ENCODE peak calls at places on chromosomes 12 and 14, in eight cellular contexts. One of them, this sample, is unnamed.

GRCh38 chr12:6067152-6067916 is 57.1 kb downstream of the VWF start:
- DNase-seq in ACHN: peak; percentile 61
- DNase-seq in activated naive CD8-positive, alpha-beta T cell treated with anti-CD3 and anti-CD28 coated beads, Interleukin-2, amount 50 U/mL, for 24 hours: no peak
- DNase-seq in substantia nigra: no peak
- DNase-seq in stimulated activated CD4-positive, alpha-beta T cell treated with anti-CD3 and anti-CD28 coated beads, Interleukin-4, amount 100 ng/mL, for 48 hours: no peak
- DNase-seq in IMR-90: peak; percentile 28
- DNase-seq in GM03348: no peak
- DNase-seq in endothelial cell of umbilical vein: peak; percentile 91
- DNase-seq in this sample: no peak

GRCh38 chr14:77212933-77213656 is 31.5 kb downstream of the TMEM63C start:
- DNase-seq in ACHN: peak; percentile 47
- DNase-seq in activated naive CD8-positive, alpha-beta T cell treated with anti-CD3 and anti-CD28 coated beads, Interleukin-2, amount 50 U/mL, for 24 hours: peak; percentile 48
- DNase-seq in substantia nigra: peak; percentile 19
- DNase-seq in stimulated activated CD4-positive, alpha-beta T cell treated with anti-CD3 and anti-CD28 coated beads, Interleukin-4, amount 100 ng/mL, for 48 hours: peak; percentile 16
- DNase-seq in IMR-90: no peak
- DNase-seq in GM03348: peak; percentile 52
- DNase-seq in endothelial cell of umbilical vein: no peak
- DNase-seq in this sample: peak; percentile 31

GRCh38 chr14:32205984-32206383 is 2.9 kb upstream of the RNU6-8 start:
- DNase-seq in ACHN: no peak
- DNase-seq in activated naive CD8-positive, alpha-beta T cell treated with anti-CD3 and anti-CD28 coated beads, Interleukin-2, amount 50 U/mL, for 24 hours: no peak
- DNase-seq in substantia nigra: no peak
- DNase-seq in stimulated activated CD4-positive, alpha-beta T cell treated with anti-CD3 and anti-CD28 coated beads, Interleukin-4, amount 100 ng/mL, for 48 hours: no peak
- DNase-seq in IMR-90: no peak
- DNase-seq in GM03348: no peak
- DNase-seq in endothelial cell of umbilical vein: no peak
- DNase-seq in this sample: no peak

GRCh38 chr12:128753438-128753837 is 70.3 kb downstream of the SLC15A4 start:
- DNase-seq in ACHN: no peak
- DNase-seq in activated naive CD8-positive, alpha-beta T cell treated with anti-CD3 and anti-CD28 coated beads, Interleukin-2, amount 50 U/mL, for 24 hours: no peak
- DNase-seq in substantia nigra: no peak
- DNase-seq in stimulated activated CD4-positive, alpha-beta T cell treated with anti-CD3 and anti-CD28 coated beads, Interleukin-4, amount 100 ng/mL, for 48 hours: no peak
- DNase-seq in IMR-90: no peak
- DNase-seq in GM03348: no peak
- DNase-seq in endothelial cell of umbilical vein: no peak
- DNase-seq in this sample: no peak

GRCh38 chr14:55684956-55685584 is 105.1 kb downstream of the KTN1 start:
- DNase-seq in ACHN: no peak
- DNase-seq in activated naive CD8-positive, alpha-beta T cell treated with anti-CD3 and anti-CD28 coated beads, Interleukin-2, amount 50 U/mL, for 24 hours: no peak
- DNase-seq in substantia nigra: no peak
- DNase-seq in stimulated activated CD4-positive, alpha-beta T cell treated with anti-CD3 and anti-CD28 coated beads, Interleukin-4, amount 100 ng/mL, for 48 hours: no peak
- DNase-seq in IMR-90: peak; percentile 42
- DNase-seq in GM03348: no peak
- DNase-seq in endothelial cell of umbilical vein: no peak
- DNase-seq in this sample: no peak

GRCh38 chr14:69720912-69721311 is 46.0 kb upstream of the SRSF5 start:
- DNase-seq in ACHN: no peak
- DNase-seq in activated naive CD8-positive, alpha-beta T cell treated with anti-CD3 and anti-CD28 coated beads, Interleukin-2, amount 50 U/mL, for 24 hours: no peak
- DNase-seq in substantia nigra: no peak
- DNase-seq in stimulated activated CD4-positive, alpha-beta T cell treated with anti-CD3 and anti-CD28 coated beads, Interleukin-4, amount 100 ng/mL, for 48 hours: no peak
- DNase-seq in IMR-90: no peak
- DNase-seq in GM03348: no peak
- DNase-seq in endothelial cell of umbilical vein: no peak
- DNase-seq in this sample: no peak

GRCh38 chr12:50110762-50111416 is 1.1 kb upstream of the COX14 start:
- DNase-seq in ACHN: peak; percentile 96
- DNase-seq in activated naive CD8-positive, alpha-beta T cell treated with anti-CD3 and anti-CD28 coated beads, Interleukin-2, amount 50 U/mL, for 24 hours: peak; percentile 30
- DNase-seq in substantia nigra: peak; percentile 28
- DNase-seq in stimulated activated CD4-positive, alpha-beta T cell treated with anti-CD3 and anti-CD28 coated beads, Interleukin-4, amount 100 ng/mL, for 48 hours: no peak
- DNase-seq in IMR-90: peak; percentile 11
- DNase-seq in GM03348: peak; percentile 45
- DNase-seq in endothelial cell of umbilical vein: no peak
- DNase-seq in this sample: peak; percentile 33

GRCh38 chr12:31362115-31362758 is 36.3 kb upstream of the SINHCAF start:
- DNase-seq in ACHN: no peak
- DNase-seq in activated naive CD8-positive, alpha-beta T cell treated with anti-CD3 and anti-CD28 coated beads, Interleukin-2, amount 50 U/mL, for 24 hours: peak; percentile 5
- DNase-seq in substantia nigra: no peak
- DNase-seq in stimulated activated CD4-positive, alpha-beta T cell treated with anti-CD3 and anti-CD28 coated beads, Interleukin-4, amount 100 ng/mL, for 48 hours: no peak
- DNase-seq in IMR-90: no peak
- DNase-seq in GM03348: no peak
- DNase-seq in endothelial cell of umbilical vein: no peak
- DNase-seq in this sample: peak; percentile 2

GRCh38 chr14:71242237-71242748 is 335.0 kb downstream of the PCNX1 start:
- DNase-seq in ACHN: no peak
- DNase-seq in activated naive CD8-positive, alpha-beta T cell treated with anti-CD3 and anti-CD28 coated beads, Interleukin-2, amount 50 U/mL, for 24 hours: no peak
- DNase-seq in substantia nigra: no peak
- DNase-seq in stimulated activated CD4-positive, alpha-beta T cell treated with anti-CD3 and anti-CD28 coated beads, Interleukin-4, amount 100 ng/mL, for 48 hours: no peak
- DNase-seq in IMR-90: peak; percentile 78
- DNase-seq in GM03348: peak; percentile 46
- DNase-seq in endothelial cell of umbilical vein: peak; percentile 77
- DNase-seq in this sample: no peak

GRCh38 chr14:25048170-25049126 is 1.5 kb downstream of the STXBP6 start:
- DNase-seq in ACHN: no peak
- DNase-seq in activated naive CD8-positive, alpha-beta T cell treated with anti-CD3 and anti-CD28 coated beads, Interleukin-2, amount 50 U/mL, for 24 hours: no peak
- DNase-seq in substantia nigra: no peak
- DNase-seq in stimulated activated CD4-positive, alpha-beta T cell treated with anti-CD3 and anti-CD28 coated beads, Interleukin-4, amount 100 ng/mL, for 48 hours: no peak
- DNase-seq in IMR-90: peak; percentile 86
- DNase-seq in GM03348: peak; percentile 84
- DNase-seq in endothelial cell of umbilical vein: no peak
- DNase-seq in this sample: peak; percentile 51

GRCh38 chr14:90088160-90088559 is 26.4 kb downstream of the KCNK13 start:
- DNase-seq in ACHN: no peak
- DNase-seq in activated naive CD8-positive, alpha-beta T cell treated with anti-CD3 and anti-CD28 coated beads, Interleukin-2, amount 50 U/mL, for 24 hours: no peak
- DNase-seq in substantia nigra: no peak
- DNase-seq in stimulated activated CD4-positive, alpha-beta T cell treated with anti-CD3 and anti-CD28 coated beads, Interleukin-4, amount 100 ng/mL, for 48 hours: no peak
- DNase-seq in IMR-90: no peak
- DNase-seq in GM03348: no peak
- DNase-seq in endothelial cell of umbilical vein: no peak
- DNase-seq in this sample: no peak

GRCh38 chr14:86912689-86913088 is 1080.3 kb downstream of the GALC start:
- DNase-seq in ACHN: no peak
- DNase-seq in activated naive CD8-positive, alpha-beta T cell treated with anti-CD3 and anti-CD28 coated beads, Interleukin-2, amount 50 U/mL, for 24 hours: no peak
- DNase-seq in substantia nigra: no peak
- DNase-seq in stimulated activated CD4-positive, alpha-beta T cell treated with anti-CD3 and anti-CD28 coated beads, Interleukin-4, amount 100 ng/mL, for 48 hours: no peak
- DNase-seq in IMR-90: peak; percentile 10
- DNase-seq in GM03348: no peak
- DNase-seq in endothelial cell of umbilical vein: no peak
- DNase-seq in this sample: no peak

GRCh38 chr14:51889851-51890250 is 29.4 kb downstream of the GNG2 start:
- DNase-seq in ACHN: no peak
- DNase-seq in activated naive CD8-positive, alpha-beta T cell treated with anti-CD3 and anti-CD28 coated beads, Interleukin-2, amount 50 U/mL, for 24 hours: no peak
- DNase-seq in substantia nigra: no peak
- DNase-seq in stimulated activated CD4-positive, alpha-beta T cell treated with anti-CD3 and anti-CD28 coated beads, Interleukin-4, amount 100 ng/mL, for 48 hours: no peak
- DNase-seq in IMR-90: peak; percentile 39
- DNase-seq in GM03348: no peak
- DNase-seq in endothelial cell of umbilical vein: peak; percentile 5
- DNase-seq in this sample: no peak

GRCh38 chr12:78725951-78726550 is 138.5 kb upstream of the SYT1 start:
- DNase-seq in ACHN: no peak
- DNase-seq in activated naive CD8-positive, alpha-beta T cell treated with anti-CD3 and anti-CD28 coated beads, Interleukin-2, amount 50 U/mL, for 24 hours: no peak
- DNase-seq in substantia nigra: no peak
- DNase-seq in stimulated activated CD4-positive, alpha-beta T cell treated with anti-CD3 and anti-CD28 coated beads, Interleukin-4, amount 100 ng/mL, for 48 hours: no peak
- DNase-seq in IMR-90: no peak
- DNase-seq in GM03348: no peak
- DNase-seq in endothelial cell of umbilical vein: no peak
- DNase-seq in this sample: no peak

GRCh38 chr12:109685574-109686447 is 27.8 kb upstream of the FAM222A start:
- DNase-seq in ACHN: no peak
- DNase-seq in activated naive CD8-positive, alpha-beta T cell treated with anti-CD3 and anti-CD28 coated beads, Interleukin-2, amount 50 U/mL, for 24 hours: no peak
- DNase-seq in substantia nigra: no peak
- DNase-seq in stimulated activated CD4-positive, alpha-beta T cell treated with anti-CD3 and anti-CD28 coated beads, Interleukin-4, amount 100 ng/mL, for 48 hours: no peak
- DNase-seq in IMR-90: no peak
- DNase-seq in GM03348: no peak
- DNase-seq in endothelial cell of umbilical vein: no peak
- DNase-seq in this sample: no peak

GRCh38 chr12:57868870-57869609 is 22.5 kb upstream of the CTDSP2 start:
- DNase-seq in ACHN: no peak
- DNase-seq in activated naive CD8-positive, alpha-beta T cell treated with anti-CD3 and anti-CD28 coated beads, Interleukin-2, amount 50 U/mL, for 24 hours: no peak
- DNase-seq in substantia nigra: peak; percentile 42
- DNase-seq in stimulated activated CD4-positive, alpha-beta T cell treated with anti-CD3 and anti-CD28 coated beads, Interleukin-4, amount 100 ng/mL, for 48 hours: no peak
- DNase-seq in IMR-90: no peak
- DNase-seq in GM03348: peak; percentile 68
- DNase-seq in endothelial cell of umbilical vein: no peak
- DNase-seq in this sample: peak; percentile 53

GRCh38 chr12:2120982-2121758 is 68.4 kb downstream of the CACNA1C start:
- DNase-seq in ACHN: no peak
- DNase-seq in activated naive CD8-positive, alpha-beta T cell treated with anti-CD3 and anti-CD28 coated beads, Interleukin-2, amount 50 U/mL, for 24 hours: no peak
- DNase-seq in substantia nigra: no peak
- DNase-seq in stimulated activated CD4-positive, alpha-beta T cell treated with anti-CD3 and anti-CD28 coated beads, Interleukin-4, amount 100 ng/mL, for 48 hours: no peak
- DNase-seq in IMR-90: no peak
- DNase-seq in GM03348: no peak
- DNase-seq in endothelial cell of umbilical vein: no peak
- DNase-seq in this sample: no peak

GRCh38 chr12:563250-563781 is 99.9 kb downstream of the NINJ2 start:
- DNase-seq in ACHN: no peak
- DNase-seq in activated naive CD8-positive, alpha-beta T cell treated with anti-CD3 and anti-CD28 coated beads, Interleukin-2, amount 50 U/mL, for 24 hours: peak; percentile 45
- DNase-seq in substantia nigra: no peak
- DNase-seq in stimulated activated CD4-positive, alpha-beta T cell treated with anti-CD3 and anti-CD28 coated beads, Interleukin-4, amount 100 ng/mL, for 48 hours: no peak
- DNase-seq in IMR-90: no peak
- DNase-seq in GM03348: peak; percentile 34
- DNase-seq in endothelial cell of umbilical vein: no peak
- DNase-seq in this sample: no peak